ENCODE peak calls at places on chromosome 1, in ten cellular contexts. L is effector memory CD4-positive, alpha-beta T cell; B is cardiac muscle cell; W is OCI-LY7; E is heart right ventricle; T is esophagus muscularis mucosa; P is SK-N-SH; M is naive thymus-derived CD4-positive, alpha-beta T cell; S is psoas muscle; K is IMR-90. A is an unnamed sample. For H3K36me3 and H3K4me1, the result is how much of the 10 kb centered on the place peaks cover.

GRCh38 chr1:58162952-58163550 is 383.5 kb downstream of the OMA1 start:
- DNase-seq in M (no peak), S (peak), K (peak), T (no peak), E (peak), B (peak), P (peak), W (peak), L (no peak), A (no peak)

GRCh38 chr1:29981586-29982239 is 741.7 kb downstream of the MATN1 start:
- DNase-seq in M (no peak), E (no peak), T (peak), W (no peak), K (no peak), S (no peak), B (no peak), P (no peak), L (no peak), A (no peak)

GRCh38 chr1:86245566-86246190 is 89.1 kb upstream of the COL24A1 start:
- DNase-seq in T (no peak), M (no peak), K (no peak), P (no peak), W (no peak), B (no peak), L (no peak), E (no peak), S (no peak), A (no peak)

GRCh38 chr1:217703326-217703725 is 72.2 kb downstream of the SPATA17 start:
- DNase-seq in L (no peak), S (no peak), E (no peak), K (no peak), T (no peak), B (no peak), M (no peak), W (no peak), P (no peak), A (no peak)

GRCh38 chr1:186438567-186438966 is 22.3 kb downstream of the PDC start:
- DNase-seq in W (no peak), S (no peak), L (no peak), T (no peak), B (no peak), E (no peak), M (no peak), P (no peak), K (no peak), A (no peak)

GRCh38 chr1:58898739-58899580 is 115.1 kb upstream of the JUN start:
- DNase-seq in W (no peak), L (no peak), T (peak), P (peak), S (peak), E (peak), B (peak), M (no peak), K (peak), A (no peak)

GRCh38 chr1:119816407-119816806 is 5.1 kb upstream of the REG4 start:
- DNase-seq in M (no peak), P (no peak), S (no peak), K (peak), W (no peak), E (no peak), L (no peak), T (no peak), B (no peak), A (no peak)

GRCh38 chr1:228340686-228341449 is 65.8 kb downstream of the TRIM11 start:
- DNase-seq in K (no peak), P (peak), T (no peak), S (peak), L (no peak), B (no peak), E (no peak), W (peak), M (no peak), A (no peak)

GRCh38 chr1:150272379-150272840 is at the start of gene C1orf54:
- DNase-seq in M (no peak), T (no peak), B (peak), W (no peak), E (peak), S (peak), L (no peak), P (no peak), K (peak), A (no peak)

GRCh38 chr1:29517251-29518080 is 281.1 kb downstream of the PTPRU start:
- DNase-seq in M (no peak), P (no peak), T (peak), W (no peak), E (no peak), B (no peak), K (no peak), L (no peak), S (no peak), A (no peak)

GRCh38 chr1:74767490-74767889 is 34.5 kb downstream of the TYW3 start:
- DNase-seq in P (no peak), T (no peak), S (no peak), M (no peak), E (no peak), W (peak), K (peak), L (no peak), B (no peak), A (no peak)

GRCh38 chr1:12556368-12556930 is 61.6 kb downstream of the DHRS3 start:
- DNase-seq in E (no peak), P (no peak), B (peak), M (no peak), K (peak), S (peak), L (no peak), W (no peak), T (peak), A (no peak)

GRCh38 chr1:183161391-183161790 is 24.7 kb upstream of the LAMC2 start:
- DNase-seq in B (no peak), M (no peak), K (no peak), W (no peak), L (no peak), T (no peak), P (no peak), S (no peak), E (no peak), A (no peak)

GRCh38 chr1:51526248-51526647 is 7.2 kb upstream of the EPS15 start:
- DNase-seq in K (no peak), E (no peak), B (no peak), L (no peak), S (no peak), T (no peak), P (no peak), W (no peak), M (no peak), A (no peak)

GRCh38 chr1:71039666-71040262 is 7.9 kb downstream of the PTGER3 start:
- DNase-seq in E (no peak), L (no peak), B (no peak), W (no peak), K (no peak), T (no peak), P (no peak), S (no peak), M (no peak), A (no peak)

GRCh38 chr1:184945678-184946412 is 28.5 kb downstream of the NIBAN1 start:
- DNase-seq in K (peak), P (no peak), E (no peak), B (no peak), T (peak), L (no peak), S (no peak), W (no peak), M (no peak), A (no peak)

GRCh38 chr1:205451759-205452164 is 4.1 kb downstream of the BLACAT1 start:
- DNase-seq in K (no peak), E (no peak), W (no peak), B (no peak), L (no peak), S (no peak), M (no peak), P (no peak), T (no peak), A (no peak)

GRCh38 chr1:86841120-86841519 is 72.8 kb downstream of the SELENOF start:
- DNase-seq in B (no peak), P (no peak), W (no peak), K (no peak), T (no peak), L (no peak), E (no peak), S (no peak), M (no peak), A (no peak)

GRCh38 chr1:33460947-33461629 is 11.4 kb upstream of the ZSCAN20 start:
- DNase-seq in T (no peak), E (peak), L (no peak), S (no peak), M (no peak), B (no peak), W (peak), P (no peak), K (no peak), A (no peak)

GRCh38 chr1:42937141-42937696 is 21.4 kb downstream of the SLC2A1 start:
- DNase-seq in E (no peak), T (no peak), B (no peak), P (no peak), K (peak), S (no peak), W (no peak), L (no peak), M (no peak), A (no peak)

GRCh38 chr1:40780678-40781613 is 2.6 kb upstream of the KCNQ4 start:
- DNase-seq in B (no peak), K (peak), E (no peak), S (no peak), P (no peak), L (no peak), W (no peak), T (no peak), M (no peak), A (no peak)

GRCh38 chr1:171754381-171754705 is 12.5 kb upstream of the VAMP4 start:
- DNase-seq in P (no peak), T (no peak), S (no peak), M (no peak), B (no peak), W (no peak), K (peak), E (no peak), L (no peak), A (no peak)

GRCh38 chr1:14970799-14971141 is 182.8 kb upstream of the TMEM51 start:
- DNase-seq in B (no peak), K (no peak), P (no peak), S (no peak), M (no peak), L (no peak), W (no peak), T (no peak), E (no peak), A (no peak)

GRCh38 chr1:221994939-221995338 is 253.1 kb upstream of the DUSP10 start:
- DNase-seq in P (no peak), K (peak), M (no peak), T (no peak), W (no peak), B (no peak), S (no peak), L (no peak), E (no peak), A (no peak)

GRCh38 chr1:98898901-98899300 is 105.8 kb downstream of the PLPPR5 start:
- DNase-seq in M (no peak), T (no peak), W (no peak), S (no peak), P (no peak), L (no peak), B (no peak), K (no peak), E (no peak), A (no peak)

GRCh38 chr1:90135306-90135705 is 140.4 kb downstream of the ZNF326 start:
- DNase-seq in W (no peak), B (no peak), T (no peak), E (no peak), K (no peak), L (no peak), M (no peak), P (no peak), S (no peak), A (no peak)

GRCh38 chr1:45522324-45523104 is 830 bp upstream of the PRDX1 start:
- DNase-seq in S (no peak), B (no peak), M (no peak), P (no peak), T (no peak), W (no peak), L (no peak), K (peak), E (no peak), A (no peak)

GRCh38 chr1:15153842-15154479 is 414 bp downstream of the TMEM51 start:
- DNase-seq in P (peak), S (peak), L (no peak), M (no peak), E (peak), T (no peak), W (no peak), B (peak), K (peak), A (no peak)

GRCh38 chr1:102886638-102887037 is 221.7 kb downstream of the COL11A1 start:
- DNase-seq in W (no peak), L (no peak), T (no peak), M (no peak), P (no peak), S (no peak), E (no peak), B (no peak), K (no peak), A (no peak)

GRCh38 chr1:45876000-45876399 is 72.6 kb downstream of the MAST2 start:
- DNase-seq in L (no peak), B (peak), T (no peak), M (no peak), S (no peak), P (no peak), E (no peak), K (no peak), W (peak), A (no peak)

DNA sequence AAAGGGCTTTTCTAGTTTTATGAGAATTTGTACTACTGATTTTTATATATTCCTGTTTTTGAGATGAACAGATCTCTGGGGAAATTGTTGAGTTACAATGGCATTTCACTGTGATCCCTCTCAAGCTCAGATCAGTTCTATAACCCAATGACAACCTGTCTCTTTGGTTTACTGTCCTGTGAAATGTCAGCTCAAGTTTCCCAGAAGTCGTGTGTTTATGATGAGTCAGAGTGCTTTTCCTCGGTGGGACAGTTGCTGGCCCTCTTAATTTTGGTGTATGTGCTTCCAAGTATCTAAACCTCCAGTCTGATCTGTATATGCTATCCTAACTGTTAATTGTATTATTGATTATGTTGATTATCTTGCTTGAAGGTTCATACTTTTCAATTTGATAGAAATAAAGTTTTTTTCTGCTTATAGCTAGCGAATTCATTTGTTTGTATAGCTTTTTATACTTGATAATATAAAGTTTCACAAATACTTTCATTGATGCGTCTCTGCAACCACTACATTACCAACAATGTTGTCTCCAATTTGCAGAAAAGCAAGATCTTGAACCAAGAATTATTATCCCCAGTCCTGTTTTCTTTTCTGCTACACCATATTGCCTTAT is 77.5 kb upstream of the DNAJC6 start:
- DNase-seq in B (no peak), S (no peak), W (no peak), T (peak), L (no peak), P (no peak), K (no peak), M (no peak), E (no peak), A (no peak)
- H3K36me3 ChIP-seq in B (under half), S (under half), W (under half), T (under half), L (under half), P (under half), K (under half), M (under half), E (under half), A (under half)

GRCh38 chr1:6501414-6501813 is 9.9 kb upstream of the PLEKHG5 start:
- DNase-seq in B (no peak), P (peak), K (no peak), E (no peak), L (no peak), M (no peak), T (no peak), S (no peak), W (no peak), A (no peak)

GRCh38 chr1:6498576-6499111 is 7.2 kb upstream of the PLEKHG5 start:
- DNase-seq in B (no peak), E (no peak), W (no peak), K (no peak), S (no peak), T (no peak), P (peak), M (no peak), L (no peak), A (no peak)

GRCh38 chr1:6499318-6499717 is 7.9 kb upstream of the PLEKHG5 start:
- DNase-seq in K (no peak), B (no peak), W (no peak), E (no peak), M (no peak), T (no peak), P (no peak), S (no peak), L (no peak), A (no peak)

GRCh38 chr1:6502000-6502891 is 10.8 kb upstream of the PLEKHG5 start:
- DNase-seq in T (no peak), K (no peak), W (no peak), B (no peak), L (no peak), P (peak), S (peak), E (peak), M (no peak), A (no peak)

DNA sequence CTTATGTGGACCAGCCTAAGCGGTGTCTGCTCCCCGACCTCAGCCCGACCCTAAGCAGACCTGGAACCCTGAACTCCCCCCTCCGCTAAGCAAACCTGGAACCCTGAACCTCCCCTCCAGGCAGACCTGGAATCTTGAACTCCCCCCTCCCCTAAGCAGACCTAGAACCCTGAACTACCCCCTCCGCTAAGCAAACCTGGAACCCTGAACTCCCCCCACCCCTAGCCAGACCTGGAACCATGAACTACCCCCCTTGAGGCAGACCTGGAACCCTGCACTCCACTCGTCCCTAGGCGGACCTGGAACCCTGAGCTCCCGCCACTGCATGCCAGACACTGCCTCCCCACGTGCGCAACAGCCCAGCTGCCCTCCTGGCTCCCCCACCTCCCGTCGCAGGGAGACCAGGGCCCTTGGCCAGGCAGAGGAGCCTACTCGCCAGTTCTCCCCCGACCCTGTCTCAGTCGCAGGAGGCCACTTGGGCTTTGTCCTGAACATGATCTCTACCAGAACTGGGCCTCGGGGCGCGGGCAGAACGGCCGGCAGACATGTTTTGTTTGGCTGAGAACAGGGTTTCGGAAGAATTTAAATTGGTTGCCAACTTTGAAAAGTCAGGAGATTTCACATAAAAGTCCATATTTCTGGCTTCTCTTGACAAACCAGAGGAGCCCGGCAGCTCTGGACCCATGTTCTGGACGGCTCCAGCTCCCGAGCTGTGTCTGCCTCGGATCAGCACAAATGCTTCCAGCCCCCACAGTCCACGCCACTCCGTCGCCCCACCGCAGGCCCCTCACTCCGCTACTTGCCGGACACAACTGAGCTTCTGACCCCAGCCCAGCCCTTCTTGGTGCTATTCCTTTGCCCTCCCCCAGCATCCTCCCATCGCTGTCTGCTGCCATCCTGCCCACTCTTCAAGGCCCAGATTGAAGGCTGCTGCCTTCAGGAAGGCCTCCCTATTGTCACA is 9.3 kb upstream of the PLEKHG5 start:
- DNase-seq in L (no peak), W (no peak), K (no peak), M (no peak), B (no peak), T (no peak), P (peak), E (no peak), S (no peak), A (no peak)
- H3K4me1 ChIP-seq in L (under half), W (under half), K (under half), M (under half), B (under half), T (under half), P (half or more), E (half or more), S (under half), A (under half)

GRCh38 chr1:9317591-9318331 is 25.1 kb downstream of the SPSB1 start:
- DNase-seq in K (peak), W (no peak), E (peak), P (no peak), M (no peak), T (no peak), L (no peak), B (no peak), S (peak), A (no peak)
- H3K27ac ChIP-seq in K (no peak), W (no peak), E (no peak), P (no peak), M (no peak), T (peak), L (no peak), B (no peak), S (no peak), A (no peak)

GRCh38 chr1:165891461-165891860 is 64.0 kb downstream of the UCK2 start:
- DNase-seq in W (no peak), S (no peak), M (no peak), L (no peak), B (no peak), E (no peak), T (no peak), P (no peak), K (peak), A (no peak)
- H3K36me3 ChIP-seq in W (half or more), S (under half), M (under half), L (under half), B (under half), E (under half), T (under half), P (under half), K (under half), A (under half)

GRCh38 chr1:151839457-151840409 is at the start of gene C2CD4D:
- DNase-seq in B (peak), L (peak), W (no peak), P (no peak), M (peak), E (no peak), K (no peak), T (no peak), S (no peak), A (peak)

GRCh38 chr1:151837197-151837596 is 2.4 kb downstream of the C2CD4D start:
- DNase-seq in S (no peak), P (no peak), K (no peak), W (no peak), L (peak), T (no peak), B (no peak), E (no peak), M (no peak), A (no peak)

GRCh38 chr1:151838491-151839412 is 868 bp downstream of the C2CD4D start:
- DNase-seq in B (peak), W (no peak), S (no peak), E (no peak), L (peak), P (no peak), T (no peak), K (no peak), M (no peak), A (no peak)

GRCh38 chr1:151835596-151835995 is 4.0 kb upstream of the RORC start:
- DNase-seq in L (no peak), E (no peak), M (no peak), T (no peak), W (no peak), S (no peak), K (no peak), P (no peak), B (no peak), A (no peak)

GRCh38 chr1:151837841-151838490 is 1.7 kb downstream of the C2CD4D start:
- DNase-seq in B (peak), M (no peak), L (no peak), E (no peak), S (peak), T (no peak), W (no peak), K (peak), P (no peak), A (peak)
- H3K4me1 ChIP-seq in B (under half), M (under half), L (half or more), E (under half), S (under half), T (under half), W (under half), K (under half), P (under half), A (half or more)

GRCh38 chr1:39681294-39681693 is 9.4 kb upstream of the NT5C1A start:
- DNase-seq in W (no peak), M (peak), K (no peak), P (no peak), B (no peak), S (no peak), T (no peak), E (no peak), L (no peak), A (no peak)

GRCh38 chr1:39683591-39684312 is 7.5 kb downstream of the HPCAL4 start:
- DNase-seq in K (no peak), T (no peak), E (peak), M (peak), P (peak), L (peak), S (no peak), B (no peak), W (no peak), A (peak)

GRCh38 chr1:39679821-39680220 is 7.9 kb upstream of the NT5C1A start:
- DNase-seq in K (no peak), W (no peak), B (no peak), M (no peak), P (no peak), S (no peak), E (no peak), T (no peak), L (no peak), A (no peak)

GRCh38 chr1:39680751-39681150 is 8.8 kb upstream of the NT5C1A start:
- DNase-seq in M (peak), K (no peak), T (no peak), B (no peak), S (no peak), L (no peak), E (no peak), P (no peak), W (peak), A (no peak)

GRCh38 chr1:39681999-39682398 is 9.2 kb downstream of the HPCAL4 start:
- DNase-seq in L (no peak), P (no peak), K (no peak), E (no peak), W (no peak), T (no peak), S (no peak), B (no peak), M (no peak), A (no peak)
- H3K27ac ChIP-seq in L (no peak), P (no peak), K (no peak), E (no peak), W (no peak), T (no peak), S (no peak), B (no peak), M (peak), A (no peak)